ENCODE peak calls at places on chromosome 10, in five cellular contexts. K is WTC11, C is upper lobe of left lung, N is mucosa of descending colon, S is upper lobe of right lung. R is an unnamed sample.

GRCh38 chr10:6283632-6284031 is 80.9 kb downstream of the PFKFB3 start:
- DNase-seq in S (no peak), C (no peak), K (no peak), N (no peak), R (no peak)

GRCh38 chr10:119942973-119943372 is 50.4 kb downstream of the SEC23IP start:
- DNase-seq in N (no peak), C (no peak), S (no peak), K (no peak), R (no peak)

GRCh38 chr10:59830601-59831259 is 75.6 kb downstream of the CCDC6 start:
- DNase-seq in C (no peak), N (no peak), S (no peak), K (peak; percentile 70), R (no peak)

GRCh38 chr10:112352044-112352443 is 21.9 kb upstream of the ACSL5 start:
- DNase-seq in C (no peak), K (no peak), N (no peak), S (no peak), R (no peak)

GRCh38 chr10:90779573-90779972 is 78.3 kb downstream of the HTR7 start:
- DNase-seq in S (no peak), C (no peak), K (no peak), N (no peak), R (no peak)

GRCh38 chr10:30502266-30503058 is 68.5 kb downstream of the MAP3K8 start:
- DNase-seq in K (no peak), N (peak; percentile 40), C (peak; percentile 62), S (no peak), R (peak; percentile 60)

GRCh38 chr10:102831322-102832071 is 5.7 kb downstream of the CYP17A1 start:
- DNase-seq in K (no peak), N (no peak), C (no peak), S (no peak), R (no peak)

GRCh38 chr10:50431791-50432190 is 180.5 kb upstream of the ASAH2 start:
- DNase-seq in K (no peak), N (no peak), S (no peak), C (no peak), R (no peak)

GRCh38 chr10:7773845-7774801 is 13.7 kb downstream of the KIN start:
- DNase-seq in C (peak; percentile 67), K (no peak), S (peak; percentile 79), N (peak; percentile 73), R (no peak)

GRCh38 chr10:75430000-75430763 is 1.2 kb upstream of the LRMDA start:
- DNase-seq in K (peak; percentile 41), S (peak; percentile 83), N (peak; percentile 57), C (peak; percentile 81), R (no peak)

GRCh38 chr10:20712766-20713165 is 184.3 kb downstream of the NEBL start:
- DNase-seq in K (no peak), C (no peak), N (no peak), S (no peak), R (no peak)

GRCh38 chr10:70461397-70462348 is 16.9 kb upstream of the PALD1 start:
- DNase-seq in S (no peak), K (peak; percentile 74), C (peak; percentile 48), N (peak; percentile 65), R (no peak)

GRCh38 chr10:36720931-36721330 is 404.5 kb upstream of the ANKRD30A start:
- DNase-seq in N (no peak), C (no peak), K (no peak), S (no peak), R (no peak)

GRCh38 chr10:60351191-60351853 is 38.4 kb downstream of the ANK3 start:
- DNase-seq in S (no peak), K (no peak), C (no peak), N (no peak), R (no peak)

GRCh38 chr10:93080350-93081046 is 6.8 kb downstream of the CYP26A1 start:
- DNase-seq in K (peak; percentile 72), N (peak; percentile 54), S (no peak), C (peak; percentile 53), R (no peak)

GRCh38 chr10:128657508-128657907 is 531.3 kb upstream of the MKI67 start:
- DNase-seq in C (no peak), N (no peak), K (no peak), S (no peak), R (no peak)

GRCh38 chr10:6786579-6787031 is 206.5 kb upstream of the PRKCQ start:
- DNase-seq in C (no peak), S (no peak), N (no peak), K (no peak), R (no peak)

GRCh38 chr10:18759575-18759974 is 100.3 kb downstream of the ARL5B start:
- DNase-seq in S (no peak), C (no peak), N (no peak), K (no peak), R (no peak)

GRCh38 chr10:79502561-79503309 is 9.6 kb upstream of the EIF5AL1 start:
- DNase-seq in N (no peak), K (peak; percentile 75), C (no peak), S (no peak), R (no peak)

GRCh38 chr10:112810651-112811215 is 139.3 kb upstream of the TCF7L2 start:
- DNase-seq in K (no peak), S (no peak), C (no peak), N (no peak), R (no peak)

GRCh38 chr10:122830273-122830964 is 15.2 kb downstream of the CUZD1 start:
- DNase-seq in N (no peak), C (no peak), S (no peak), K (no peak), R (no peak)

GRCh38 chr10:77987671-77988070 is 41.6 kb downstream of the POLR3A start:
- DNase-seq in N (no peak), C (no peak), S (no peak), K (no peak), R (no peak)

GRCh38 chr10:30988831-30989458 is 42.7 kb downstream of the ZNF438 start:
- DNase-seq in K (no peak), N (no peak), C (no peak), S (no peak), R (no peak)

GRCh38 chr10:124586142-124586541 is 124.5 kb downstream of the LHPP start:
- DNase-seq in N (peak; percentile 31), C (no peak), K (no peak), S (no peak), R (no peak)

GRCh38 chr10:94403034-94403822 is 887 bp downstream of the TBC1D12 start:
- DNase-seq in N (peak; percentile 77), S (peak; percentile 83), C (peak; percentile 72), K (peak; percentile 46), R (no peak)

GRCh38 chr10:124724279-124725027 is 19.7 kb downstream of the FAM53B start:
- DNase-seq in N (peak; percentile 53), S (peak; percentile 64), K (no peak), C (peak; percentile 20), R (no peak)

GRCh38 chr10:113199459-113199858 is 249.4 kb downstream of the TCF7L2 start:
- DNase-seq in C (no peak), N (no peak), S (no peak), K (no peak), R (no peak)

GRCh38 chr10:126321455-126321854 is 66.8 kb downstream of the ADAM12 start:
- DNase-seq in N (no peak), K (no peak), S (no peak), C (no peak), R (no peak)

GRCh38 chr10:69647819-69648218 is 17.8 kb downstream of the FAM241B start:
- DNase-seq in N (no peak), C (no peak), K (no peak), S (peak; percentile 20), R (no peak)

GRCh38 chr10:11176746-11177145 is 159.1 kb downstream of the CELF2 start:
- DNase-seq in C (no peak), K (no peak), N (no peak), S (no peak), R (no peak)

DNA sequence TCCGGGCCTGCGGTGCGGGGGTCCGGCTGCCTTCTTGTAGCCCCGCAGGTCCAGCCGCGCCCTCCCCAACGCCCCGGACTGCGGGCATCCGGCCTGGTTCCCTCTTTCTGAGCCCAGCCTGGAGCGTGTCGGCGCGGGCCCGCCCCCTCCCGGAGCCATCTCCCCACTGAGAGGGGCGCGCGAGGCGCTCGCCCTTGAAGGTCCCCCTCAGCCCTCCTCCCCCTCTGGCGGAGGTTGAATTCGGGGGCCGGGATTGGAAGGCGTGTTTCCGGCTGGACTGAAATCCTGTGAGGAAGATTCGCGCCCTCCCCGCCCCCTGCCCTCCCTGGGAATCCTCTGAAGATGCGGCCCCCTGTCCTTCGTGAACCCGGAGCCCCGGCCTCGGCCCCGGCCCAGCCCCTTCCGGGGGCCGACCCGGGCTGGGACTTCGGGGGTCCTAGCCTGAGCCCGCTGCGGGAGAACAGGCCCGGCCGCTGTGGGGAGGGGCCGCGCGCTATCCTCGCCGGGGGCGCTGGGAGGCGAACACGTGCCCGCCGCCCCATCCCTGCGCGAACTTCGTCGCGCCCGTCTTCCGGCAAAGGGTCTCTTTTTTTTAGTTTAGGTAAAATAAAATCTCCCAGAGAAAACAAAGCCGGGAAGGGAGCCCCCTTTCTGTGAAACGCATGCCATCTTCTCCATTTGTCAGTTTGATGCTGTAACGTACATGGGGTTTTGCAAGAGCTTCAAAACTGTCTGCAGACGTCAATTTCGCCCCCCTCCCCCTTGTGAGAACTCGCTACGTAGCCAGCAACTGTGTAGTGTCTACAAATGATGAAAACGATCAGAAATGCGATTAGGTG is 636 bp downstream of the PDCD4 start:
- DNase-seq in S (peak; percentile 87), C (peak; percentile 73), N (peak; percentile 83), K (peak; percentile 83), R (peak; percentile 69)
- TF ChIP-seq CTCF in S (peak; percentile 18), C (no peak), N (no peak), K (no peak), R (no peak)

DNA sequence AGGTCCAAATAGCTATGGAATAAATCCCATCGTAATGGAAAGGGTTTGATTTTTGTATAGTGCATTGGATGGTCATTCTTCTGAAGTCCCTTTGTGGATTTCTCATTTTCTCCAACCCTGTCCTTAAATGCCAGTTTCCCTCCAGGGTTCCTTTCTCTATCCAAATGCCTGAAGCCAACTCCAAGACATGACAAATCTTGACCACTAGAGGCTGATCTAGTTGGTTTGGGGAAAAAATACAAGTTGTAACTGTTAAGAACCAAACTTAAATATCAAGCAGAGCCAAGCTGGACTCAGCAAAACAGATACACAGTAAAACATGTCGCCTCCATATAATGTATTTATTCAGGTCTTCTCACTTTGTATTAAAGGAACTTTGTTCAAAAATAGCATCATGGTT is 28.7 kb downstream of the FRMD4A start:
- DNase-seq in N (no peak), K (no peak), C (no peak), S (no peak), R (no peak)
- TF ChIP-seq CTCF in N (no peak), K (no peak), C (no peak), S (peak; percentile 29), R (no peak)

GRCh38 chr10:76697923-76698322 is 939.7 kb downstream of the KCNMA1 start:
- DNase-seq in C (no peak), N (no peak), S (no peak), K (no peak), R (no peak)
- TF ChIP-seq CTCF in C (no peak), N (no peak), S (no peak), K (no peak), R (no peak)

GRCh38 chr10:53453196-53453595 is 680.6 kb upstream of the MBL2 start:
- DNase-seq in C (no peak), N (no peak), S (no peak), K (no peak), R (no peak)

GRCh38 chr10:53463539-53463938 is 691.0 kb upstream of the MBL2 start:
- DNase-seq in K (no peak), N (no peak), S (no peak), C (no peak), R (no peak)

DNA sequence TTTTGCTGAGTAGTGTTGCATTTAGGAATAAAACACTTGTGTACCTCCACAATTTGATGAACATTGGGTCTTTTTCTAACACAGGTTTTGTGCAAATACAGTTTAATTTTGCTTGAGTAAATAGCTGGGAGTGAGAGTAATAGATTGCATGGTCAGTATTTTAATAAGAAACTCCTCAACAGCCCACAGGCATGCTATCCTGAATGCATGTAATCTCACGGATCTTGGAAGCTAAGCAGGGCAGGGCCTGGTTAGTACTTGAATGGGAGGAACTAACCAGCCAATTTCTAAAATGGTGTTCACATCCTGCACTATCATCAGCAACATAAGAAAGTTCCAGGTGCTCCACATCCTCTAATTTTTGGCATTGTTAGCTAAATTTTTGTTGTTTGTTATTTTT is 685.4 kb upstream of the MBL2 start:
- DNase-seq in S (no peak), N (no peak), K (no peak), C (no peak), R (no peak)
- TF ChIP-seq CTCF in S (no peak), N (no peak), K (no peak), C (no peak), R (no peak)